ENCODE peak calls at places on chromosomes 11 and 22, in six cellular contexts. One of them, this sample, is unnamed.

GRCh38 chr22:44972363-44973083 is 37.3 kb downstream of the PHF21B start:
- DNase-seq in choroid plexus epithelial cell: no peak
- DNase-seq in kidney epithelial cell: no peak
- DNase-seq in spleen: no peak
- DNase-seq in HCT116: no peak
- DNase-seq in right atrium auricular region: no peak
- DNase-seq in this sample: no peak

GRCh38 chr22:30196141-30196866 is 50.3 kb downstream of the LIF start:
- DNase-seq in choroid plexus epithelial cell: peak; percentile 100
- DNase-seq in kidney epithelial cell: peak; percentile 100
- DNase-seq in spleen: peak; percentile 91
- DNase-seq in HCT116: peak; percentile 91
- DNase-seq in right atrium auricular region: peak; percentile 93
- DNase-seq in this sample: peak; percentile 100

GRCh38 chr22:20258584-20259335 is 9.4 kb downstream of the RTN4R start:
- DNase-seq in choroid plexus epithelial cell: no peak
- DNase-seq in kidney epithelial cell: no peak
- DNase-seq in spleen: no peak
- DNase-seq in HCT116: no peak
- DNase-seq in right atrium auricular region: no peak
- DNase-seq in this sample: no peak

GRCh38 chr11:129208863-129209262 is 16.7 kb upstream of the ARHGAP32 start:
- DNase-seq in choroid plexus epithelial cell: no peak
- DNase-seq in kidney epithelial cell: no peak
- DNase-seq in spleen: no peak
- DNase-seq in HCT116: no peak
- DNase-seq in right atrium auricular region: no peak
- DNase-seq in this sample: no peak

GRCh38 chr11:12857572-12857971 is 151.5 kb upstream of the RASSF10 start:
- DNase-seq in choroid plexus epithelial cell: no peak
- DNase-seq in kidney epithelial cell: no peak
- DNase-seq in spleen: no peak
- DNase-seq in HCT116: no peak
- DNase-seq in right atrium auricular region: no peak
- DNase-seq in this sample: no peak

GRCh38 chr11:74681686-74682651 is 49.3 kb downstream of the CHRDL2 start:
- DNase-seq in choroid plexus epithelial cell: no peak
- DNase-seq in kidney epithelial cell: no peak
- DNase-seq in spleen: peak; percentile 71
- DNase-seq in HCT116: no peak
- DNase-seq in right atrium auricular region: peak; percentile 58
- DNase-seq in this sample: no peak

GRCh38 chr11:94740975-94741707 is 27.0 kb upstream of the AMOTL1 start:
- DNase-seq in choroid plexus epithelial cell: peak; percentile 76
- DNase-seq in kidney epithelial cell: no peak
- DNase-seq in spleen: no peak
- DNase-seq in HCT116: peak; percentile 48
- DNase-seq in right atrium auricular region: no peak
- DNase-seq in this sample: peak; percentile 61

GRCh38 chr11:8779107-8779506 is 96.5 kb downstream of the RPL27A start:
- DNase-seq in choroid plexus epithelial cell: no peak
- DNase-seq in kidney epithelial cell: no peak
- DNase-seq in spleen: no peak
- DNase-seq in HCT116: no peak
- DNase-seq in right atrium auricular region: no peak
- DNase-seq in this sample: no peak

GRCh38 chr22:46359362-46359761 is 23.8 kb downstream of the TRMU start:
- DNase-seq in choroid plexus epithelial cell: no peak
- DNase-seq in kidney epithelial cell: no peak
- DNase-seq in spleen: peak; percentile 64
- DNase-seq in HCT116: no peak
- DNase-seq in right atrium auricular region: no peak
- DNase-seq in this sample: no peak

GRCh38 chr11:134835561-134835960 is 423.5 kb upstream of the B3GAT1 start:
- DNase-seq in choroid plexus epithelial cell: no peak
- DNase-seq in kidney epithelial cell: no peak
- DNase-seq in spleen: no peak
- DNase-seq in HCT116: no peak
- DNase-seq in right atrium auricular region: peak; percentile 36
- DNase-seq in this sample: no peak

GRCh38 chr11:22920939-22921565 is 60.8 kb upstream of the CCDC179 start:
- DNase-seq in choroid plexus epithelial cell: peak; percentile 86
- DNase-seq in kidney epithelial cell: peak; percentile 4
- DNase-seq in spleen: no peak
- DNase-seq in HCT116: no peak
- DNase-seq in right atrium auricular region: no peak
- DNase-seq in this sample: peak; percentile 24

GRCh38 chr22:23786261-23786710 is 480 bp upstream of the SMARCB1 start:
- DNase-seq in choroid plexus epithelial cell: no peak
- DNase-seq in kidney epithelial cell: no peak
- DNase-seq in spleen: no peak
- DNase-seq in HCT116: no peak
- DNase-seq in right atrium auricular region: no peak
- DNase-seq in this sample: no peak

GRCh38 chr22:20131856-20132685 is 467 bp downstream of the ZDHHC8 start:
- DNase-seq in choroid plexus epithelial cell: no peak
- DNase-seq in kidney epithelial cell: no peak
- DNase-seq in spleen: peak; percentile 87
- DNase-seq in HCT116: no peak
- DNase-seq in right atrium auricular region: no peak
- DNase-seq in this sample: peak; percentile 30

GRCh38 chr11:95698939-95699562 is 90.5 kb downstream of the FAM76B start:
- DNase-seq in choroid plexus epithelial cell: peak; percentile 11
- DNase-seq in kidney epithelial cell: no peak
- DNase-seq in spleen: no peak
- DNase-seq in HCT116: no peak
- DNase-seq in right atrium auricular region: peak; percentile 66
- DNase-seq in this sample: peak; percentile 13

GRCh38 chr11:120197254-120197891 is 13.5 kb upstream of the OAF start:
- DNase-seq in choroid plexus epithelial cell: no peak
- DNase-seq in kidney epithelial cell: no peak
- DNase-seq in spleen: peak; percentile 41
- DNase-seq in HCT116: no peak
- DNase-seq in right atrium auricular region: no peak
- DNase-seq in this sample: no peak

GRCh38 chr11:120034881-120035620 is 102.9 kb downstream of the TRIM29 start:
- DNase-seq in choroid plexus epithelial cell: no peak
- DNase-seq in kidney epithelial cell: no peak
- DNase-seq in spleen: no peak
- DNase-seq in HCT116: no peak
- DNase-seq in right atrium auricular region: no peak
- DNase-seq in this sample: no peak

GRCh38 chr22:45709866-45710265 is 38.2 kb downstream of the ATXN10 start:
- DNase-seq in choroid plexus epithelial cell: peak; percentile 45
- DNase-seq in kidney epithelial cell: no peak
- DNase-seq in spleen: no peak
- DNase-seq in HCT116: no peak
- DNase-seq in right atrium auricular region: no peak
- DNase-seq in this sample: peak; percentile 44

GRCh38 chr11:20934521-20934920 is 265.1 kb downstream of the NELL1 start:
- DNase-seq in choroid plexus epithelial cell: no peak
- DNase-seq in kidney epithelial cell: no peak
- DNase-seq in spleen: no peak
- DNase-seq in HCT116: no peak
- DNase-seq in right atrium auricular region: no peak
- DNase-seq in this sample: no peak

GRCh38 chr11:79285756-79286155 is 155.1 kb downstream of the TENM4 start:
- DNase-seq in choroid plexus epithelial cell: no peak
- DNase-seq in kidney epithelial cell: no peak
- DNase-seq in spleen: no peak
- DNase-seq in HCT116: no peak
- DNase-seq in right atrium auricular region: no peak
- DNase-seq in this sample: no peak

GRCh38 chr11:1837171-1838076 is 1.4 kb upstream of the TNNI2 start:
- DNase-seq in choroid plexus epithelial cell: peak; percentile 62
- DNase-seq in kidney epithelial cell: no peak
- DNase-seq in spleen: peak; percentile 96
- DNase-seq in HCT116: no peak
- DNase-seq in right atrium auricular region: no peak
- DNase-seq in this sample: peak; percentile 80

GRCh38 chr11:13208921-13209320 is 68.7 kb upstream of the BMAL1 start:
- DNase-seq in choroid plexus epithelial cell: peak; percentile 29
- DNase-seq in kidney epithelial cell: no peak
- DNase-seq in spleen: no peak
- DNase-seq in HCT116: no peak
- DNase-seq in right atrium auricular region: no peak
- DNase-seq in this sample: no peak

GRCh38 chr11:112637046-112637445 is 324.2 kb upstream of the NCAM1 start:
- DNase-seq in choroid plexus epithelial cell: no peak
- DNase-seq in kidney epithelial cell: no peak
- DNase-seq in spleen: no peak
- DNase-seq in HCT116: no peak
- DNase-seq in right atrium auricular region: no peak
- DNase-seq in this sample: no peak

DNA sequence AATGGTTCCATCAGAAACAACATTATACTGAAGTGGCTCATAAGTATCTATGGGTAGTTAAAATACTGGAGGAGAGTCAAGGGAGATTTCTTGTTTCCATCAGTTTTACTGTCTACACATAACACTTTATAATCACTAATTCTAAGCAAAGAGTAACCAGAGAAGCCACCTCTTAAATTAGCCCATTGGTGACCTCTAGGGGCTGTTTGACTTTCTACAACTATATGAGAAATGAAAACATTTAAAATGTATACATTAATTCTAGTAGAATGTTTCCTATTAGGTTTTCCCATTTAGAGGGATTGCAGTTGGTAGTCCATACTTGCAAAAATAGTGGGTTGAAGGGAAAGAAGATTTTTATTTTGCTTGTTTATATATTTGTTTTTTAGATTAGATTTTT is 504.3 kb downstream of the FAM181B start:
- DNase-seq in choroid plexus epithelial cell: peak; percentile 65
- DNase-seq in kidney epithelial cell: no peak
- DNase-seq in spleen: no peak
- DNase-seq in HCT116: no peak
- DNase-seq in right atrium auricular region: no peak
- DNase-seq in this sample: peak; percentile 2
- TF ChIP-seq CTCF in choroid plexus epithelial cell: peak; percentile 47
- TF ChIP-seq CTCF in kidney epithelial cell: peak; percentile 35
- TF ChIP-seq CTCF in spleen: no peak
- TF ChIP-seq CTCF in HCT116: peak; percentile 10
- TF ChIP-seq CTCF in right atrium auricular region: peak; percentile 28
- TF ChIP-seq CTCF in this sample: no peak

GRCh38 chr11:3664032-3664630 is 7.1 kb downstream of the CHRNA10 start:
- DNase-seq in choroid plexus epithelial cell: no peak
- DNase-seq in kidney epithelial cell: no peak
- DNase-seq in spleen: no peak
- DNase-seq in HCT116: no peak
- DNase-seq in right atrium auricular region: no peak
- DNase-seq in this sample: no peak

GRCh38 chr11:3660960-3661359 is 10.2 kb downstream of the CHRNA10 start:
- DNase-seq in choroid plexus epithelial cell: no peak
- DNase-seq in kidney epithelial cell: no peak
- DNase-seq in spleen: no peak
- DNase-seq in HCT116: no peak
- DNase-seq in right atrium auricular region: no peak
- DNase-seq in this sample: no peak

GRCh38 chr11:3658252-3658651 is 12.9 kb downstream of the CHRNA10 start:
- DNase-seq in choroid plexus epithelial cell: no peak
- DNase-seq in kidney epithelial cell: no peak
- DNase-seq in spleen: no peak
- DNase-seq in HCT116: no peak
- DNase-seq in right atrium auricular region: no peak
- DNase-seq in this sample: no peak

GRCh38 chr11:3662856-3663255 is 8.3 kb downstream of the CHRNA10 start:
- DNase-seq in choroid plexus epithelial cell: no peak
- DNase-seq in kidney epithelial cell: no peak
- DNase-seq in spleen: no peak
- DNase-seq in HCT116: no peak
- DNase-seq in right atrium auricular region: no peak
- DNase-seq in this sample: no peak

DNA sequence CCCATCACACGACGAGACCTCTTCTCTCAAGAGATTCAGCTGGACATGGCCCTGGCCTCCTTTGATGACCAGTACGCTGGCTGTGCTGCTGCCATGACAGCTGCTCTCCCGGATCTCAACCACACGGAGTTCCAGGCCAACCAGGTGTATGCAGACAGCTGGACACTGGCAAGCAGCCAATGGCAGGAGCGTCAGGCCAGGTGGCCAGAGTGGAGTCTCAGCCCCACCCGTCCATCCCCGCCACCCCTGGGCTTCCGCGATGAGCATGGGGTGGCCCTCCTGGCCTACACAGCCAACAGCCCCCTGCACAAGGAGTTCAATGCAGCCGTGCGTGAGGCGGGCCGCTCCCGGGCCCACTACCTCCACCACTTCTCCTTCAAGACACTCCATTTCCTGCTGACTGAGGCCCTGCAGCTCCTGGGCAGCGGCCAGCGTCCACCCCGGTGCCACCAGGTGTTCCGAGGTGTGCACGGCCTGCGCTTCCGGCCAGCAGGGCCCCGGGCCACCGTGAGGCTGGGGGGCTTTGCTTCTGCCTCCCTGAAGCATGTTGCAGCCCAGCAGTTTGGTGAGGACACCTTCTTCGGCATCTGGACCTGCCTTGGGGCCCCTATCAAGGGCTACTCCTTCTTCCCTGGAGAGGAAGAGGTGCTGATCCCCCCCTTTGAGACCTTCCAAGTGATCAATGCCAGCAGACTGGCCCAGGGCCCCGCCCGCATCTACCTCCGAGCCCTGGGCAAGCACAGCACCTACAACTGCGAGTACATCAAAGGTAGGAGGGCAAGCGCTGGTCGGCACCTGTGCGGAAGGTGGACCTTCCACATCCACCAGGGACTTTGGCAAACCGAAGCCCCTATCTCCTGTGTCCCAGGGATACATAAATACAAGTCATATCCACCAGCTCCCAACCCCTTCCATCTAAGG is 11.3 kb downstream of the CHRNA10 start:
- DNase-seq in choroid plexus epithelial cell: no peak
- DNase-seq in kidney epithelial cell: no peak
- DNase-seq in spleen: no peak
- DNase-seq in HCT116: no peak
- DNase-seq in right atrium auricular region: no peak
- DNase-seq in this sample: no peak
- H3K4me3 ChIP-seq in choroid plexus epithelial cell: no peak overlapping the region
- H3K4me3 ChIP-seq in kidney epithelial cell: no peak overlapping the region
- H3K4me3 ChIP-seq in spleen: no peak overlapping the region
- H3K4me3 ChIP-seq in HCT116: no peak overlapping the region
- H3K4me3 ChIP-seq in right atrium auricular region: no peak overlapping the region
- H3K4me3 ChIP-seq in this sample: no peak overlapping the region

GRCh38 chr11:88420165-88420781 is 82.7 kb upstream of the CTSC start:
- DNase-seq in choroid plexus epithelial cell: peak; percentile 58
- DNase-seq in kidney epithelial cell: no peak
- DNase-seq in spleen: no peak
- DNase-seq in HCT116: no peak
- DNase-seq in right atrium auricular region: peak; percentile 76
- DNase-seq in this sample: peak; percentile 93
- TF ChIP-seq CTCF in choroid plexus epithelial cell: no peak
- TF ChIP-seq CTCF in kidney epithelial cell: no peak
- TF ChIP-seq CTCF in spleen: no peak
- TF ChIP-seq CTCF in HCT116: no peak
- TF ChIP-seq CTCF in right atrium auricular region: no peak
- TF ChIP-seq CTCF in this sample: no peak

DNA sequence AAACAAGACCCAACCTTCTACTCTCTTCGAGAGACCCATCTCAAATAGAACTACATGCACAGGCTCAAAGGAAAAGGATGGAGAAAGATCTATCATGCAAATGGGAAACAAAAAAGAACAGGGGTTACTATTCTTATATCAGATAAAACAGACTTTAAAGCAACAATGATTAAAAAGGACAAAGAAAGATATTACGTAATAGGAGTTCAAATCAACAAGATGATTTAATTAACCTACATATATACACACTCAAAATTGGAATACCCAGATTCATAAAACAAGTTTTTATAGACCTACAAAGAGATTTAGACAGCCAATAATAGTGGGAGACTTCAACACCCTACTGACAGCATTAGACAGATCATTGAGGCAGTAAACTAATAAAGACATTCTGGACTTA is 536.6 kb upstream of the RAG2 start:
- DNase-seq in choroid plexus epithelial cell: no peak
- DNase-seq in kidney epithelial cell: no peak
- DNase-seq in spleen: no peak
- DNase-seq in HCT116: no peak
- DNase-seq in right atrium auricular region: no peak
- DNase-seq in this sample: no peak
- H3K4me3 ChIP-seq in choroid plexus epithelial cell: no peak overlapping the region
- H3K4me3 ChIP-seq in kidney epithelial cell: no peak overlapping the region
- H3K4me3 ChIP-seq in spleen: no peak overlapping the region
- H3K4me3 ChIP-seq in HCT116: no peak overlapping the region
- H3K4me3 ChIP-seq in right atrium auricular region: no peak overlapping the region
- H3K4me3 ChIP-seq in this sample: no peak overlapping the region